ENCODE peak calls at places on chromosomes 11 and 22, in six cellular contexts. One of them, this sample, is unnamed.

GRCh38 chr11:58900479-58901420 is 38.5 kb upstream of the GLYATL1 start:
- DNase-seq in Ammon's horn: peak; percentile 63
- DNase-seq in cardiac muscle cell: peak; percentile 85
- DNase-seq in fibroblast of the aortic adventitia: peak; percentile 81
- DNase-seq in NCI-H2081 treated with DMSO at 0.1 percent for 48 hours: no peak
- DNase-seq in activated CD4-positive, alpha-beta T cell treated with anti-CD3 and anti-CD28 coated beads, Interleukin-2, amount 50 U/mL, for 1 hour: no peak
- DNase-seq in this sample: peak; percentile 73

GRCh38 chr22:42768385-42769035 is 47.8 kb upstream of the A4GALT start:
- DNase-seq in NCI-H2081 treated with DMSO at 0.1 percent for 48 hours: no peak
- DNase-seq in cardiac muscle cell: no peak
- DNase-seq in fibroblast of the aortic adventitia: no peak
- DNase-seq in Ammon's horn: no peak
- DNase-seq in activated CD4-positive, alpha-beta T cell treated with anti-CD3 and anti-CD28 coated beads, Interleukin-2, amount 50 U/mL, for 1 hour: no peak
- DNase-seq in this sample: no peak

GRCh38 chr22:24118689-24119384 is 62.5 kb upstream of the SUSD2 start:
- DNase-seq in fibroblast of the aortic adventitia: no peak
- DNase-seq in activated CD4-positive, alpha-beta T cell treated with anti-CD3 and anti-CD28 coated beads, Interleukin-2, amount 50 U/mL, for 1 hour: no peak
- DNase-seq in Ammon's horn: peak; percentile 47
- DNase-seq in cardiac muscle cell: no peak
- DNase-seq in NCI-H2081 treated with DMSO at 0.1 percent for 48 hours: no peak
- DNase-seq in this sample: no peak

GRCh38 chr22:49929553-49929979 is 11.1 kb downstream of the CRELD2 start:
- DNase-seq in activated CD4-positive, alpha-beta T cell treated with anti-CD3 and anti-CD28 coated beads, Interleukin-2, amount 50 U/mL, for 1 hour: peak; percentile 75
- DNase-seq in Ammon's horn: no peak
- DNase-seq in cardiac muscle cell: peak; percentile 74
- DNase-seq in fibroblast of the aortic adventitia: peak; percentile 21
- DNase-seq in NCI-H2081 treated with DMSO at 0.1 percent for 48 hours: no peak
- DNase-seq in this sample: peak; percentile 41

GRCh38 chr11:61911701-61912529 is 5.5 kb downstream of the RAB3IL1 start:
- DNase-seq in activated CD4-positive, alpha-beta T cell treated with anti-CD3 and anti-CD28 coated beads, Interleukin-2, amount 50 U/mL, for 1 hour: no peak
- DNase-seq in NCI-H2081 treated with DMSO at 0.1 percent for 48 hours: no peak
- DNase-seq in fibroblast of the aortic adventitia: no peak
- DNase-seq in cardiac muscle cell: no peak
- DNase-seq in Ammon's horn: no peak
- DNase-seq in this sample: no peak

GRCh38 chr11:6604081-6604626 is 580 bp downstream of the ILK start:
- DNase-seq in activated CD4-positive, alpha-beta T cell treated with anti-CD3 and anti-CD28 coated beads, Interleukin-2, amount 50 U/mL, for 1 hour: peak; percentile 56
- DNase-seq in Ammon's horn: peak; percentile 84
- DNase-seq in fibroblast of the aortic adventitia: peak; percentile 77
- DNase-seq in NCI-H2081 treated with DMSO at 0.1 percent for 48 hours: no peak
- DNase-seq in cardiac muscle cell: peak; percentile 82
- DNase-seq in this sample: peak; percentile 78

GRCh38 chr11:16605971-16606783 is 132.3 kb upstream of the C11orf58 start:
- DNase-seq in activated CD4-positive, alpha-beta T cell treated with anti-CD3 and anti-CD28 coated beads, Interleukin-2, amount 50 U/mL, for 1 hour: peak; percentile 79
- DNase-seq in cardiac muscle cell: peak; percentile 87
- DNase-seq in fibroblast of the aortic adventitia: peak; percentile 84
- DNase-seq in NCI-H2081 treated with DMSO at 0.1 percent for 48 hours: no peak
- DNase-seq in Ammon's horn: peak; percentile 92
- DNase-seq in this sample: peak; percentile 88

GRCh38 chr11:9600651-9601040 is 27.2 kb downstream of the WEE1 start:
- DNase-seq in NCI-H2081 treated with DMSO at 0.1 percent for 48 hours: no peak
- DNase-seq in fibroblast of the aortic adventitia: no peak
- DNase-seq in Ammon's horn: no peak
- DNase-seq in cardiac muscle cell: no peak
- DNase-seq in activated CD4-positive, alpha-beta T cell treated with anti-CD3 and anti-CD28 coated beads, Interleukin-2, amount 50 U/mL, for 1 hour: no peak
- DNase-seq in this sample: no peak

GRCh38 chr11:2465201-2466068 is 20.6 kb downstream of the KCNQ1 start:
- DNase-seq in Ammon's horn: no peak
- DNase-seq in fibroblast of the aortic adventitia: no peak
- DNase-seq in activated CD4-positive, alpha-beta T cell treated with anti-CD3 and anti-CD28 coated beads, Interleukin-2, amount 50 U/mL, for 1 hour: no peak
- DNase-seq in cardiac muscle cell: no peak
- DNase-seq in NCI-H2081 treated with DMSO at 0.1 percent for 48 hours: no peak
- DNase-seq in this sample: no peak

GRCh38 chr11:123190504-123190903 is 4.5 kb downstream of the CLMP start:
- DNase-seq in fibroblast of the aortic adventitia: peak; percentile 64
- DNase-seq in activated CD4-positive, alpha-beta T cell treated with anti-CD3 and anti-CD28 coated beads, Interleukin-2, amount 50 U/mL, for 1 hour: no peak
- DNase-seq in NCI-H2081 treated with DMSO at 0.1 percent for 48 hours: no peak
- DNase-seq in Ammon's horn: no peak
- DNase-seq in cardiac muscle cell: no peak
- DNase-seq in this sample: no peak

GRCh38 chr11:24145411-24145810 is 351.4 kb upstream of the LUZP2 start:
- DNase-seq in cardiac muscle cell: no peak
- DNase-seq in activated CD4-positive, alpha-beta T cell treated with anti-CD3 and anti-CD28 coated beads, Interleukin-2, amount 50 U/mL, for 1 hour: no peak
- DNase-seq in Ammon's horn: no peak
- DNase-seq in NCI-H2081 treated with DMSO at 0.1 percent for 48 hours: no peak
- DNase-seq in fibroblast of the aortic adventitia: no peak
- DNase-seq in this sample: peak; percentile 29

GRCh38 chr11:107689317-107690202 is 22.3 kb downstream of the SLN start:
- DNase-seq in activated CD4-positive, alpha-beta T cell treated with anti-CD3 and anti-CD28 coated beads, Interleukin-2, amount 50 U/mL, for 1 hour: peak; percentile 50
- DNase-seq in cardiac muscle cell: peak; percentile 81
- DNase-seq in Ammon's horn: peak; percentile 67
- DNase-seq in fibroblast of the aortic adventitia: peak; percentile 78
- DNase-seq in NCI-H2081 treated with DMSO at 0.1 percent for 48 hours: no peak
- DNase-seq in this sample: peak; percentile 71

GRCh38 chr22:32830957-32831356 is 29.5 kb downstream of the TIMP3 start:
- DNase-seq in Ammon's horn: no peak
- DNase-seq in cardiac muscle cell: no peak
- DNase-seq in activated CD4-positive, alpha-beta T cell treated with anti-CD3 and anti-CD28 coated beads, Interleukin-2, amount 50 U/mL, for 1 hour: no peak
- DNase-seq in NCI-H2081 treated with DMSO at 0.1 percent for 48 hours: no peak
- DNase-seq in fibroblast of the aortic adventitia: no peak
- DNase-seq in this sample: no peak

GRCh38 chr22:25482091-25482760 is 82.2 kb upstream of the GRK3 start:
- DNase-seq in activated CD4-positive, alpha-beta T cell treated with anti-CD3 and anti-CD28 coated beads, Interleukin-2, amount 50 U/mL, for 1 hour: no peak
- DNase-seq in fibroblast of the aortic adventitia: no peak
- DNase-seq in NCI-H2081 treated with DMSO at 0.1 percent for 48 hours: no peak
- DNase-seq in Ammon's horn: no peak
- DNase-seq in cardiac muscle cell: no peak
- DNase-seq in this sample: no peak

GRCh38 chr11:75349540-75350116 is 1.8 kb downstream of the ARRB1 start:
- DNase-seq in cardiac muscle cell: no peak
- DNase-seq in activated CD4-positive, alpha-beta T cell treated with anti-CD3 and anti-CD28 coated beads, Interleukin-2, amount 50 U/mL, for 1 hour: no peak
- DNase-seq in NCI-H2081 treated with DMSO at 0.1 percent for 48 hours: no peak
- DNase-seq in fibroblast of the aortic adventitia: no peak
- DNase-seq in Ammon's horn: peak; percentile 54
- DNase-seq in this sample: no peak

GRCh38 chr11:40401132-40401853 is 1058.2 kb downstream of the LRRC4C start:
- DNase-seq in Ammon's horn: peak; percentile 13
- DNase-seq in NCI-H2081 treated with DMSO at 0.1 percent for 48 hours: no peak
- DNase-seq in cardiac muscle cell: no peak
- DNase-seq in fibroblast of the aortic adventitia: no peak
- DNase-seq in activated CD4-positive, alpha-beta T cell treated with anti-CD3 and anti-CD28 coated beads, Interleukin-2, amount 50 U/mL, for 1 hour: no peak
- DNase-seq in this sample: no peak

GRCh38 chr11:132423266-132423665 is 1052.9 kb downstream of the NTM start:
- DNase-seq in NCI-H2081 treated with DMSO at 0.1 percent for 48 hours: no peak
- DNase-seq in activated CD4-positive, alpha-beta T cell treated with anti-CD3 and anti-CD28 coated beads, Interleukin-2, amount 50 U/mL, for 1 hour: no peak
- DNase-seq in cardiac muscle cell: no peak
- DNase-seq in fibroblast of the aortic adventitia: no peak
- DNase-seq in Ammon's horn: no peak
- DNase-seq in this sample: no peak

GRCh38 chr22:20403779-20404140 is 9.8 kb downstream of the ZNF74 start:
- DNase-seq in fibroblast of the aortic adventitia: no peak
- DNase-seq in activated CD4-positive, alpha-beta T cell treated with anti-CD3 and anti-CD28 coated beads, Interleukin-2, amount 50 U/mL, for 1 hour: no peak
- DNase-seq in cardiac muscle cell: no peak
- DNase-seq in Ammon's horn: no peak
- DNase-seq in NCI-H2081 treated with DMSO at 0.1 percent for 48 hours: no peak
- DNase-seq in this sample: no peak

GRCh38 chr11:45624095-45624494 is 41.3 kb downstream of the CHST1 start:
- DNase-seq in Ammon's horn: no peak
- DNase-seq in NCI-H2081 treated with DMSO at 0.1 percent for 48 hours: no peak
- DNase-seq in cardiac muscle cell: no peak
- DNase-seq in activated CD4-positive, alpha-beta T cell treated with anti-CD3 and anti-CD28 coated beads, Interleukin-2, amount 50 U/mL, for 1 hour: no peak
- DNase-seq in fibroblast of the aortic adventitia: no peak
- DNase-seq in this sample: no peak

GRCh38 chr11:73198677-73199076 is 19.4 kb upstream of the P2RY2 start:
- DNase-seq in NCI-H2081 treated with DMSO at 0.1 percent for 48 hours: no peak
- DNase-seq in activated CD4-positive, alpha-beta T cell treated with anti-CD3 and anti-CD28 coated beads, Interleukin-2, amount 50 U/mL, for 1 hour: no peak
- DNase-seq in cardiac muscle cell: peak; percentile 77
- DNase-seq in fibroblast of the aortic adventitia: peak; percentile 33
- DNase-seq in Ammon's horn: no peak
- DNase-seq in this sample: peak; percentile 14

GRCh38 chr22:29225422-29226090 is 19.9 kb downstream of the EMID1 start:
- DNase-seq in Ammon's horn: no peak
- DNase-seq in cardiac muscle cell: no peak
- DNase-seq in activated CD4-positive, alpha-beta T cell treated with anti-CD3 and anti-CD28 coated beads, Interleukin-2, amount 50 U/mL, for 1 hour: no peak
- DNase-seq in fibroblast of the aortic adventitia: no peak
- DNase-seq in NCI-H2081 treated with DMSO at 0.1 percent for 48 hours: no peak
- DNase-seq in this sample: peak; percentile 28

GRCh38 chr11:69663326-69663725 is 11.8 kb downstream of the LTO1 start:
- DNase-seq in fibroblast of the aortic adventitia: no peak
- DNase-seq in activated CD4-positive, alpha-beta T cell treated with anti-CD3 and anti-CD28 coated beads, Interleukin-2, amount 50 U/mL, for 1 hour: no peak
- DNase-seq in NCI-H2081 treated with DMSO at 0.1 percent for 48 hours: no peak
- DNase-seq in Ammon's horn: no peak
- DNase-seq in cardiac muscle cell: no peak
- DNase-seq in this sample: no peak

GRCh38 chr11:70200212-70200844 is 2.8 kb upstream of the FADD start:
- DNase-seq in NCI-H2081 treated with DMSO at 0.1 percent for 48 hours: no peak
- DNase-seq in cardiac muscle cell: no peak
- DNase-seq in Ammon's horn: no peak
- DNase-seq in fibroblast of the aortic adventitia: peak; percentile 67
- DNase-seq in activated CD4-positive, alpha-beta T cell treated with anti-CD3 and anti-CD28 coated beads, Interleukin-2, amount 50 U/mL, for 1 hour: no peak
- DNase-seq in this sample: peak; percentile 7

GRCh38 chr11:35566161-35566560 is 40.7 kb upstream of the PAMR1 start:
- DNase-seq in fibroblast of the aortic adventitia: peak; percentile 81
- DNase-seq in cardiac muscle cell: no peak
- DNase-seq in NCI-H2081 treated with DMSO at 0.1 percent for 48 hours: no peak
- DNase-seq in activated CD4-positive, alpha-beta T cell treated with anti-CD3 and anti-CD28 coated beads, Interleukin-2, amount 50 U/mL, for 1 hour: no peak
- DNase-seq in Ammon's horn: no peak
- DNase-seq in this sample: no peak

GRCh38 chr11:76656571-76657081 is 13.9 kb downstream of the LRRC32 start:
- DNase-seq in Ammon's horn: no peak
- DNase-seq in cardiac muscle cell: no peak
- DNase-seq in activated CD4-positive, alpha-beta T cell treated with anti-CD3 and anti-CD28 coated beads, Interleukin-2, amount 50 U/mL, for 1 hour: no peak
- DNase-seq in fibroblast of the aortic adventitia: peak; percentile 46
- DNase-seq in NCI-H2081 treated with DMSO at 0.1 percent for 48 hours: no peak
- DNase-seq in this sample: no peak

GRCh38 chr22:46802608-46803027 is 40.2 kb downstream of the TBC1D22A start:
- DNase-seq in NCI-H2081 treated with DMSO at 0.1 percent for 48 hours: no peak
- DNase-seq in Ammon's horn: no peak
- DNase-seq in activated CD4-positive, alpha-beta T cell treated with anti-CD3 and anti-CD28 coated beads, Interleukin-2, amount 50 U/mL, for 1 hour: no peak
- DNase-seq in cardiac muscle cell: no peak
- DNase-seq in fibroblast of the aortic adventitia: no peak
- DNase-seq in this sample: no peak

GRCh38 chr11:67647471-67647870 is 3.1 kb downstream of the ACY3 start:
- DNase-seq in cardiac muscle cell: no peak
- DNase-seq in NCI-H2081 treated with DMSO at 0.1 percent for 48 hours: no peak
- DNase-seq in Ammon's horn: no peak
- DNase-seq in activated CD4-positive, alpha-beta T cell treated with anti-CD3 and anti-CD28 coated beads, Interleukin-2, amount 50 U/mL, for 1 hour: no peak
- DNase-seq in fibroblast of the aortic adventitia: no peak
- DNase-seq in this sample: no peak

GRCh38 chr11:2094354-2095197 is 44.6 kb downstream of the IGF2 start:
- DNase-seq in fibroblast of the aortic adventitia: no peak
- DNase-seq in activated CD4-positive, alpha-beta T cell treated with anti-CD3 and anti-CD28 coated beads, Interleukin-2, amount 50 U/mL, for 1 hour: no peak
- DNase-seq in Ammon's horn: no peak
- DNase-seq in NCI-H2081 treated with DMSO at 0.1 percent for 48 hours: no peak
- DNase-seq in cardiac muscle cell: no peak
- DNase-seq in this sample: no peak

GRCh38 chr22:19234126-19234896 is 55.8 kb upstream of the SLC25A1 start:
- DNase-seq in fibroblast of the aortic adventitia: no peak
- DNase-seq in cardiac muscle cell: no peak
- DNase-seq in Ammon's horn: no peak
- DNase-seq in NCI-H2081 treated with DMSO at 0.1 percent for 48 hours: no peak
- DNase-seq in activated CD4-positive, alpha-beta T cell treated with anti-CD3 and anti-CD28 coated beads, Interleukin-2, amount 50 U/mL, for 1 hour: no peak
- DNase-seq in this sample: no peak

GRCh38 chr11:19382131-19382611 is 141.4 kb upstream of the E2F8 start:
- DNase-seq in fibroblast of the aortic adventitia: no peak
- DNase-seq in NCI-H2081 treated with DMSO at 0.1 percent for 48 hours: no peak
- DNase-seq in activated CD4-positive, alpha-beta T cell treated with anti-CD3 and anti-CD28 coated beads, Interleukin-2, amount 50 U/mL, for 1 hour: no peak
- DNase-seq in Ammon's horn: peak; percentile 80
- DNase-seq in cardiac muscle cell: no peak
- DNase-seq in this sample: no peak

GRCh38 chr11:10304495-10305261 is at the start of gene ADM:
- DNase-seq in cardiac muscle cell: peak; percentile 89
- DNase-seq in activated CD4-positive, alpha-beta T cell treated with anti-CD3 and anti-CD28 coated beads, Interleukin-2, amount 50 U/mL, for 1 hour: no peak
- DNase-seq in Ammon's horn: peak; percentile 80
- DNase-seq in NCI-H2081 treated with DMSO at 0.1 percent for 48 hours: no peak
- DNase-seq in fibroblast of the aortic adventitia: peak; percentile 93
- DNase-seq in this sample: peak; percentile 96

GRCh38 chr11:119481667-119482400 is 58.9 kb upstream of the THY1 start:
- DNase-seq in activated CD4-positive, alpha-beta T cell treated with anti-CD3 and anti-CD28 coated beads, Interleukin-2, amount 50 U/mL, for 1 hour: no peak
- DNase-seq in NCI-H2081 treated with DMSO at 0.1 percent for 48 hours: no peak
- DNase-seq in Ammon's horn: no peak
- DNase-seq in fibroblast of the aortic adventitia: no peak
- DNase-seq in cardiac muscle cell: no peak
- DNase-seq in this sample: no peak

GRCh38 chr11:74171630-74172465 is 759 bp downstream of the PPME1 start:
- DNase-seq in activated CD4-positive, alpha-beta T cell treated with anti-CD3 and anti-CD28 coated beads, Interleukin-2, amount 50 U/mL, for 1 hour: no peak
- DNase-seq in NCI-H2081 treated with DMSO at 0.1 percent for 48 hours: no peak
- DNase-seq in cardiac muscle cell: no peak
- DNase-seq in fibroblast of the aortic adventitia: peak; percentile 11
- DNase-seq in Ammon's horn: no peak
- DNase-seq in this sample: peak; percentile 32

GRCh38 chr11:30991376-30991775 is 378.2 kb downstream of the DCDC1 start:
- DNase-seq in Ammon's horn: no peak
- DNase-seq in NCI-H2081 treated with DMSO at 0.1 percent for 48 hours: no peak
- DNase-seq in activated CD4-positive, alpha-beta T cell treated with anti-CD3 and anti-CD28 coated beads, Interleukin-2, amount 50 U/mL, for 1 hour: no peak
- DNase-seq in fibroblast of the aortic adventitia: no peak
- DNase-seq in cardiac muscle cell: no peak
- DNase-seq in this sample: no peak

GRCh38 chr22:25494774-25495173 is 69.7 kb upstream of the GRK3 start:
- DNase-seq in fibroblast of the aortic adventitia: no peak
- DNase-seq in cardiac muscle cell: no peak
- DNase-seq in NCI-H2081 treated with DMSO at 0.1 percent for 48 hours: no peak
- DNase-seq in Ammon's horn: no peak
- DNase-seq in activated CD4-positive, alpha-beta T cell treated with anti-CD3 and anti-CD28 coated beads, Interleukin-2, amount 50 U/mL, for 1 hour: no peak
- DNase-seq in this sample: no peak

GRCh38 chr11:88411265-88411664 is 73.7 kb upstream of the CTSC start:
- DNase-seq in fibroblast of the aortic adventitia: peak; percentile 23
- DNase-seq in activated CD4-positive, alpha-beta T cell treated with anti-CD3 and anti-CD28 coated beads, Interleukin-2, amount 50 U/mL, for 1 hour: no peak
- DNase-seq in Ammon's horn: no peak
- DNase-seq in cardiac muscle cell: no peak
- DNase-seq in NCI-H2081 treated with DMSO at 0.1 percent for 48 hours: no peak
- DNase-seq in this sample: peak; percentile 90

GRCh38 chr22:26367402-26368245 is 61.4 kb upstream of the ASPHD2 start:
- DNase-seq in activated CD4-positive, alpha-beta T cell treated with anti-CD3 and anti-CD28 coated beads, Interleukin-2, amount 50 U/mL, for 1 hour: peak; percentile 60
- DNase-seq in cardiac muscle cell: peak; percentile 76
- DNase-seq in fibroblast of the aortic adventitia: peak; percentile 58
- DNase-seq in NCI-H2081 treated with DMSO at 0.1 percent for 48 hours: no peak
- DNase-seq in Ammon's horn: peak; percentile 58
- DNase-seq in this sample: peak; percentile 58

GRCh38 chr22:49582671-49583070 is 245.0 kb downstream of the BRD1 start:
- DNase-seq in NCI-H2081 treated with DMSO at 0.1 percent for 48 hours: no peak
- DNase-seq in fibroblast of the aortic adventitia: no peak
- DNase-seq in activated CD4-positive, alpha-beta T cell treated with anti-CD3 and anti-CD28 coated beads, Interleukin-2, amount 50 U/mL, for 1 hour: no peak
- DNase-seq in cardiac muscle cell: no peak
- DNase-seq in Ammon's horn: no peak
- DNase-seq in this sample: no peak

This sample was measured in EH.